ENCODE peak calls at places on chromosomes 2 and 18, in six cellular contexts. S is RWPE1, B is brain microvascular endothelial cell, Q is GM12891, O is T-cell, A is AG08395. M is an unnamed sample.

GRCh38 chr2:163771596-163771995 is 35.8 kb upstream of the FIGN start:
- DNase-seq in S (peak), B (no peak), Q (no peak), O (no peak), A (no peak), M (no peak)

GRCh38 chr2:27021253-27021801 is 11.4 kb upstream of the TMEM214 start:
- DNase-seq in S (no peak), B (no peak), Q (no peak), O (no peak), A (peak), M (no peak)

GRCh38 chr2:176582990-176583481 is 313.8 kb downstream of the MTX2 start:
- DNase-seq in S (peak), B (peak), Q (no peak), O (no peak), A (peak), M (no peak)

GRCh38 chr2:75053484-75054112 is 95.2 kb downstream of the POLE4 start:
- DNase-seq in S (peak), B (peak), Q (no peak), O (no peak), A (peak), M (no peak)

GRCh38 chr18:55233850-55234249 is 274.6 kb upstream of the CCDC68 start:
- DNase-seq in S (no peak), B (peak), Q (no peak), O (no peak), A (no peak), M (no peak)

GRCh38 chr18:51582551-51582950 is 385.1 kb upstream of the MEX3C start:
- DNase-seq in S (no peak), B (no peak), Q (no peak), O (no peak), A (no peak), M (no peak)

GRCh38 chr2:26345284-26345553 is 724 bp upstream of the SELENOI start:
- DNase-seq in S (no peak), B (no peak), Q (no peak), O (no peak), A (no peak), M (no peak)

GRCh38 chr2:122634261-122634660 is 878.8 kb downstream of the TSN start:
- DNase-seq in S (peak), B (peak), Q (no peak), O (no peak), A (peak), M (no peak)

GRCh38 chr18:26764584-26764983 is 100.9 kb downstream of the AQP4 start:
- DNase-seq in S (no peak), B (no peak), Q (no peak), O (no peak), A (no peak), M (no peak)

GRCh38 chr2:8412586-8412985 is 269.3 kb upstream of the ID2 start:
- DNase-seq in S (no peak), B (no peak), Q (no peak), O (no peak), A (peak), M (no peak)

GRCh38 chr18:9701604-9702324 is 6.3 kb upstream of the RAB31 start:
- DNase-seq in S (no peak), B (no peak), Q (no peak), O (no peak), A (no peak), M (no peak)

GRCh38 chr2:148888003-148888501 is 13.0 kb downstream of the KIF5C start:
- DNase-seq in S (no peak), B (no peak), Q (no peak), O (no peak), A (no peak), M (no peak)

GRCh38 chr18:80239830-80240229 is 7.5 kb downstream of the PARD6G start:
- DNase-seq in S (no peak), B (no peak), Q (no peak), O (no peak), A (no peak), M (no peak)

GRCh38 chr2:135948642-135949355 is 36.6 kb downstream of the DARS1 start:
- DNase-seq in S (peak), B (peak), Q (no peak), O (no peak), A (peak), M (no peak)

GRCh38 chr2:20366672-20367116 is 16.1 kb upstream of the PUM2 start:
- DNase-seq in S (no peak), B (no peak), Q (no peak), O (no peak), A (peak), M (no peak)